ENCODE peak calls at places on chromosome 13, in seven cellular contexts. S is brain microvascular endothelial cell, J is OCI-LY7, R is Peyer's patch, G is cardiac muscle cell, M is pancreas, N is heart right ventricle. U is an unnamed sample.

GRCh38 chr13:73303858-73304257 is 245.1 kb downstream of the KLF5 start:
- DNase-seq in S (peak; percentile 11), R (no peak), M (no peak), N (no peak), G (no peak), J (no peak), U (no peak)

GRCh38 chr13:81080911-81081454 is 740.1 kb upstream of the SPRY2 start:
- DNase-seq in J (no peak), R (no peak), N (no peak), S (no peak), M (no peak), G (no peak), U (no peak)

GRCh38 chr13:80164451-80164850 is 176.5 kb downstream of the SPRY2 start:
- DNase-seq in G (no peak), R (no peak), N (no peak), M (no peak), J (no peak), S (no peak), U (no peak)

GRCh38 chr13:65287405-65287804 is 1942.7 kb downstream of the PCDH9 start:
- DNase-seq in N (no peak), J (no peak), G (no peak), R (no peak), S (no peak), M (no peak), U (no peak)

GRCh38 chr13:99866781-99867180 is 104.8 kb downstream of the ZIC5 start:
- DNase-seq in M (no peak), N (no peak), J (no peak), S (no peak), G (no peak), R (no peak), U (no peak)

GRCh38 chr13:49443327-49443688 is 556 bp downstream of the CAB39L start:
- DNase-seq in J (peak; percentile 70), S (no peak), G (peak; percentile 28), M (no peak), R (no peak), N (no peak), U (peak; percentile 33)

GRCh38 chr13:29713841-29714240 is 118.4 kb upstream of the SLC7A1 start:
- DNase-seq in M (no peak), R (peak; percentile 60), J (peak; percentile 9), G (no peak), N (no peak), S (peak; percentile 14), U (no peak)

GRCh38 chr13:75136151-75136550 is 345.8 kb downstream of the TBC1D4 start:
- DNase-seq in J (no peak), R (no peak), G (no peak), N (no peak), M (no peak), S (no peak), U (no peak)

GRCh38 chr13:109744512-109745051 is 41.8 kb downstream of the IRS2 start:
- DNase-seq in R (peak; percentile 53), S (peak; percentile 67), N (no peak), G (no peak), J (no peak), M (no peak), U (no peak)

GRCh38 chr13:46667687-46668281 is 114.8 kb downstream of the LRCH1 start:
- DNase-seq in G (no peak), N (no peak), S (no peak), R (no peak), J (peak; percentile 68), M (no peak), U (peak; percentile 47)

GRCh38 chr13:72983085-72983768 is 75.6 kb upstream of the KLF5 start:
- DNase-seq in G (no peak), N (no peak), M (no peak), J (no peak), R (peak; percentile 77), S (peak; percentile 25), U (no peak)

GRCh38 chr13:112363867-112364528 is 12.2 kb upstream of the SPACA7 start:
- DNase-seq in J (no peak), R (no peak), M (no peak), S (no peak), N (no peak), G (no peak), U (no peak)

GRCh38 chr13:52061587-52061986 is 37.1 kb downstream of the UTP14C start:
- DNase-seq in N (no peak), R (no peak), J (no peak), M (no peak), G (no peak), S (no peak), U (no peak)

GRCh38 chr13:91520952-91521351 is 122.5 kb downstream of the GPC5 start:
- DNase-seq in N (no peak), R (no peak), G (no peak), J (no peak), M (no peak), S (no peak), U (no peak)

GRCh38 chr13:111947026-111947810 is 119.7 kb upstream of the SOX1 start:
- DNase-seq in J (no peak), M (no peak), R (no peak), S (no peak), G (no peak), N (no peak), U (no peak)

GRCh38 chr13:48235100-48235813 is 2.3 kb downstream of the ITM2B start:
- DNase-seq in M (peak; percentile 29), R (peak; percentile 67), G (peak; percentile 52), J (peak; percentile 19), S (no peak), N (no peak), U (peak; percentile 57)

GRCh38 chr13:94323746-94324408 is 155.6 kb downstream of the DCT start:
- DNase-seq in J (peak; percentile 32), R (peak; percentile 58), N (no peak), G (no peak), S (no peak), M (no peak), U (no peak)

GRCh38 chr13:108176685-108177274 is 38.6 kb downstream of the LIG4 start:
- DNase-seq in G (peak; percentile 42), N (no peak), M (peak; percentile 34), S (peak; percentile 49), R (peak; percentile 72), J (peak; percentile 52), U (peak; percentile 47)
- TF ChIP-seq CTCF in G (peak; percentile 40), N (no peak), M (peak; percentile 16), S (peak; percentile 66), R (peak; percentile 51), J (peak; percentile 67), U (peak; percentile 71)

DNA sequence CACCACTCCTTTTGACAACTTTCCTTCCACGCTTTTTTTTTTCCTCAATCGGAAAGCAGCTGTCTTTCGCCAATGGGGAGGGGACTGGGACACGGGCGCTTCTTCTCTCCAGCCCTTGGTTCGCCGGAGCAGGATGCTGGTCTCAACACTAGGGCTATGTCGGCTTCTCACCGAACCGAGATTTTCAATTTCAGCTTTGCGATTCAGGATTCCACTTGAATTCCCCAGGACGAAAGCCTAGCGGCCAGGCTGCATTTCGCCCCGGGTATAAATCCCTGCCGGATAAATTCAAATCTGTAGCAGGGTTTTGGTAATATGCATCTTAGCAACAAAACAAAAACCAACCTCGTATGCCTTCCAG is 7.9 kb downstream of the POU4F1 start:
- DNase-seq in G (no peak), M (no peak), N (no peak), J (no peak), R (no peak), S (no peak), U (no peak)
- TF ChIP-seq CTCF in G (no peak), M (no peak), N (no peak), J (no peak), R (no peak), S (peak; percentile 8), U (no peak)

GRCh38 chr13:26628706-26629105 is 71.2 kb downstream of the WASF3 start:
- DNase-seq in G (peak; percentile 23), J (peak; percentile 10), N (no peak), R (peak; percentile 49), M (no peak), S (peak; percentile 24), U (no peak)
- TF ChIP-seq CTCF in G (peak; percentile 35), J (no peak), N (no peak), R (no peak), M (no peak), S (peak; percentile 44), U (peak; percentile 14)

DNA sequence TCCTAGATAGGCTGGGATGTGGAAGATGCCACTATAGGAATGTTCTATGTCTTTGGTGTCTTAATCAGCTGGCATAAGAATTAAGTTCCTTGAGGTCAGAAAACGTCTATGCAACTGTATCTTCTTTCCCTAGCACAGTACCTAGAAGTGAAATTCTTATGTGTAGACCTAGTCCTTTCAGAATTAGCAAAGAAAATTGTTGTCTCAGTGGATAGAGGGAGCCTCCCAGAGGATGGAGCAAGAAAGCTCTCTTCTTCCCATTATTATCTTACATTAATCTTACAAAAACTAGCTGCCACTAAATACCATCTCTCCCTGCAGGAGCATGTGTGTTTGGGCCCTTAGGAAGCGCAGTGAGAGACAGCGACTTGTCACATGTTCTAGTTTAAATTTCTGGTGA is 11.6 kb downstream of the CLDN10 start:
- DNase-seq in M (no peak), R (no peak), G (no peak), J (no peak), S (no peak), N (no peak), U (no peak)
- TF ChIP-seq CTCF in M (no peak), R (no peak), G (peak; percentile 24), J (no peak), S (peak; percentile 47), N (no peak), U (no peak)

U was measured in GM13977.